ENCODE peak calls at places on chromosomes 6 and 20, in six cellular contexts. J is cardiac fibroblast; O is astrocyte of the cerebellum; H is type B pancreatic cell; W is activated CD8-positive, alpha-beta T cell treated with anti-CD3 and anti-CD28 coated beads for 36 hours; T is glutamatergic neuron. P is an unnamed sample.

GRCh38 chr6:69086689-69087088 is 451.6 kb downstream of the ADGRB3 start:
- DNase-seq in J (peak; percentile 5), O (no peak), H (no peak), W (no peak), T (no peak), P (no peak)

GRCh38 chr6:12431023-12431422 is 140.9 kb downstream of the EDN1 start:
- DNase-seq in J (no peak), O (no peak), H (no peak), W (no peak), T (no peak), P (no peak)

GRCh38 chr6:159036673-159037072 is 8.1 kb downstream of the TAGAP start:
- DNase-seq in J (no peak), O (no peak), H (no peak), W (peak; percentile 32), T (no peak), P (no peak)

GRCh38 chr6:114342086-114342825 is 567 bp downstream of the HS3ST5 start:
- DNase-seq in J (peak; percentile 9), O (no peak), H (peak; percentile 69), W (peak; percentile 6), T (peak; percentile 74), P (peak; percentile 46)

GRCh38 chr20:37288091-37288490 is 1.4 kb upstream of the MANBAL start:
- DNase-seq in J (no peak), O (no peak), H (no peak), W (no peak), T (no peak), P (no peak)

GRCh38 chr20:19211661-19212523 is 550 bp upstream of the SLC24A3 start:
- DNase-seq in J (peak; percentile 45), O (no peak), H (no peak), W (no peak), T (peak; percentile 69), P (peak; percentile 50)

GRCh38 chr20:24895898-24896658 is 53.0 kb upstream of the CST7 start:
- DNase-seq in J (no peak), O (no peak), H (no peak), W (no peak), T (no peak), P (no peak)

GRCh38 chr20:37669773-37670236 is 24.0 kb upstream of the CTNNBL1 start:
- DNase-seq in J (no peak), O (no peak), H (no peak), W (no peak), T (no peak), P (no peak)

GRCh38 chr6:143128346-143129015 is 67.8 kb downstream of the AIG1 start:
- DNase-seq in J (no peak), O (no peak), H (no peak), W (no peak), T (no peak), P (no peak)

GRCh38 chr6:159727717-159728440 is 573 bp downstream of the WTAP start:
- DNase-seq in J (peak; percentile 47), O (no peak), H (no peak), W (peak; percentile 61), T (peak; percentile 75), P (no peak)

GRCh38 chr6:34436803-34437643 is 11.2 kb upstream of the RPS10 start:
- DNase-seq in J (no peak), O (no peak), H (no peak), W (no peak), T (no peak), P (no peak)

GRCh38 chr6:131995924-131996323 is 44.8 kb upstream of the CCN2 start:
- DNase-seq in J (peak; percentile 94), O (peak; percentile 54), H (no peak), W (no peak), T (no peak), P (no peak)

GRCh38 chr20:3316131-3316530 is 77.1 kb upstream of the SLC4A11 start:
- DNase-seq in J (no peak), O (no peak), H (no peak), W (no peak), T (no peak), P (no peak)

GRCh38 chr20:22449115-22449973 is 135.0 kb downstream of the FOXA2 start:
- DNase-seq in J (no peak), O (no peak), H (no peak), W (no peak), T (no peak), P (no peak)

GRCh38 chr6:67683960-67684359 is 951.1 kb upstream of the ADGRB3 start:
- DNase-seq in J (peak; percentile 88), O (peak; percentile 12), H (no peak), W (no peak), T (no peak), P (no peak)

GRCh38 chr6:131000544-131000943 is 62.5 kb downstream of the EPB41L2 start:
- DNase-seq in J (no peak), O (no peak), H (no peak), W (no peak), T (no peak), P (no peak)

GRCh38 chr6:2129076-2129695 is 116.2 kb downstream of the GMDS start:
- DNase-seq in J (no peak), O (no peak), H (no peak), W (peak; percentile 27), T (no peak), P (no peak)

GRCh38 chr6:62286470-62286843 is 432 bp upstream of the KHDRBS2 start:
- DNase-seq in J (no peak), O (no peak), H (no peak), W (no peak), T (no peak), P (no peak)

GRCh38 chr6:87756858-87757257 is 54.8 kb upstream of the AKIRIN2 start:
- DNase-seq in J (peak; percentile 76), O (peak; percentile 81), H (no peak), W (peak; percentile 61), T (no peak), P (no peak)

DNA sequence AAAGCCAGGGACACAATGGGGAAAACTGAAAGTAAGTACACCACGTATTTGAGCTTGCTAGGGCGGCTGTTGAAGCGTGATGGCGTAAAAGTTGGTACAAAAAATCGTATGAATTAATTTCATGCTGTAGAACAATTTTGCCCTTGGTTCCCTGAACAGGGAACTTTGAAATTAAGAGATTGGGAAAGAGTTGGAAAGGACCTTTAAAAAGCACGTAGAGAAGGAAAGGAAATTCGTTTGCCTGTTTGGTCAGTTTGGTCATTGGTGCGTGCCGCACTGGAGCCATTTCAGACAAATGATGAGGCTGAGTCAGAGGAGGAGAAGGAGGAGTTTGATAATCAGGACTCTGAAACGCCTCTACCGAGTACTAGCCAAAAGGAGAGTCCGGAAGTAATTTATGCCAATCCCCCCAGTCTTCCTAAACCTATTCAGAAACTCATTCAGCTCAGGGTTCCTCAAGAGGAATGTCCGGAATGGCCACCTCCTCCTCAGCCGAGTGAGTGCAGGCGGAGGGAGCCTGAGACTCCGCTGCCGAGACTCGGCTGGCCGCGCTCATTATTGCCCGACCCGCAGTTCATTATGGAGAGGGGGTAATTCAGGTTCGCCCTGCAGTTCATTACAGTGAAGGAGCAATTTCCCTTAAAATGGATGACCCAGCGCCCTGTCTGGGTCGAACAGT is 59.2 kb upstream of the PRSS16 start:
- DNase-seq in J (peak; percentile 81), O (peak; percentile 59), H (no peak), W (peak; percentile 41), T (peak; percentile 58), P (peak; percentile 72)
- TF ChIP-seq CTCF in J (no peak), O (no peak), H (no peak), W (no peak), T (no peak), P (no peak)

DNA sequence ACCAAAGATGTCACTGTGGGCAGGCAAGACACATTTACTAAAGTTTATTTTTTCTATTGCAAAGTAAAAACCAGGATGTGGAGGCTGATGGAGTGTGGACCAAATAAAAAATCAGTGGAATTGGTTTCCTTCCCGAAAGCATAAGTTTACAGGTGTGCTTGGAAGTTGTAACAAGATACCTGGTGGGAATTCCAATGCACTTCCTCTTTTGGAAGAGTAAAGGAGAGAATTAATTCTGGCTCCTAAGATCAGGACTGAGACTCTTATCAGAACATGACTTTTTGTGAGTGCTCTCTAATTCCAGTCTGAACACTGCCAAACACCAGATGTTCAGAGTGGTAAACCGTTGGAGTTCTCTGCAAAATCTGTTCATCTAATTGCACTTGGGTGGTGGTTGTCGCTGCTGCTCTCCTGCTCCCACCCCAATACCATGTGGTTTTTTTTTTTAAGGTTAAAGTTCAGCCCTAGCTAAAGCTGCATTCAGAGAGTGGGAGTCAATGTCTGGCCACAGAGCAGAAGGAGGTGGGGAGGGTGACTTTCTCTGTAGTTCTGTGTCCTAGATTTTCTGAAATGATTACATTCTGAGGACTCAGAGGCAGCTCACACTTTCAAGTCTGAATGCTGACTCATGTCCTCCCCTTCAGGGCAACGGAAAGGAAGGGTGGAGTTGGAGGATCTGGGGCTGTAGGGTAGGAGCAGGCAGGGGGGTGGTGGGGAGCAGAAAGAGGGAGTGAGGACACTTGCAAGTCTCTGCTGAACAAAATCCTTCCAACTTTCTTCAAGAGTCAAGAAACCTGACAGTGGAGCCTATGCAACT is 275.8 kb upstream of the PRDM1 start:
- DNase-seq in J (peak; percentile 85), O (no peak), H (no peak), W (peak; percentile 70), T (no peak), P (no peak)
- TF ChIP-seq CTCF in J (no peak), O (no peak), H (no peak), W (no peak), T (no peak), P (no peak)

GRCh38 chr20:58825450-58825849 is 25.3 kb downstream of the GNAS-AS1 start:
- DNase-seq in J (no peak), O (no peak), H (no peak), W (no peak), T (no peak), P (no peak)

GRCh38 chr20:58828141-58828540 is 22.6 kb downstream of the GNAS-AS1 start:
- DNase-seq in J (no peak), O (no peak), H (no peak), W (no peak), T (no peak), P (no peak)

GRCh38 chr20:58826271-58826670 is 24.4 kb downstream of the GNAS-AS1 start:
- DNase-seq in J (no peak), O (no peak), H (no peak), W (no peak), T (no peak), P (no peak)

GRCh38 chr20:58832442-58832841 is 18.3 kb downstream of the GNAS-AS1 start:
- DNase-seq in J (no peak), O (no peak), H (no peak), W (no peak), T (no peak), P (no peak)

DNA sequence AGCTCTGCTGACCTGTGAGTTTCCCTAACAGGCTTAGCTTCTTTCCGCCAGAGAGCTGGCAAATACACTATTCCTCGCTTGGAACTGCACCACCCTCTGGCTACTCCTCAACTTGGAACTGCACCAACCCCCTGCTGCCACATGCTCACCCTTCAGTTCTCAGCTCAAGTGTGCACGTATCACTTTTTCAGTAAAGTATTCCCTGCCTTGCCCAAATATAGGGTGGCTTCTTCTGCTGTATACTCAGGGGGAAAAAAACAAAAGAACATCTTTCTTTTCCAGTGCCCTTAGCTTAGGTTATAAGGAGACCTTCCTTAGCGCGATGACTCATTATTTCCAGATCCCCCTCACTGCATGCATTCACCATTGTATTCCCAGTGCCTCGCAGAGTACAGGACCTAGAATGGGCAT is 21.2 kb downstream of the GNAS-AS1 start:
- DNase-seq in J (no peak), O (peak; percentile 39), H (no peak), W (no peak), T (no peak), P (no peak)
- TF ChIP-seq CTCF in J (no peak), O (peak; percentile 11), H (no peak), W (no peak), T (no peak), P (no peak)

DNA sequence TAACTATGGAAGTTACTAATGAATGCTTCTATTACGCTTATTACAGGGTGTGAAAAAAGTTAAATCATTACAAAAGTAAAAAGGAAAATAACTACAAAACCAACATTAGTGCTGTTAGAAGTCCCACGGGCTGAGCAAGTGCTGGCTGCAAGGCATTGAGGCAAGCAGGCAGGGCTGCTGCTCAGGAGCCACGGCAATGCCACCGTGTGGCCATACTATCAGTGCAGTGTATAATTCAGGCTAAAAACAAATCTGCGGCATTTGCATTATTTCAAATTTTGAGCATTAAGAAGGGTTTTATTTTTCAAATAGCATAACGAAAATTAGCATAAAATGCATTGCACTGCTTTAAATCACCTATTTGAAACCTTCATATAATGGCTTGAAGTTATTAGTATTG is 17.1 kb downstream of the IFNGR1 start:
- DNase-seq in J (no peak), O (no peak), H (no peak), W (peak; percentile 19), T (no peak), P (no peak)
- TF ChIP-seq CTCF in J (peak; percentile 5), O (peak; percentile 34), H (peak; percentile 64), W (no peak), T (no peak), P (peak; percentile 46)

P was measured in H9.